ENCODE peak calls at places on chromosome 2, in eight cellular contexts. A is upper lobe of right lung, T is lung, K is neural progenitor cell, X is adipocyte, E is aorta, F is left ventricle myocardium inferior, B is esophagus muscularis mucosa. Z is an unnamed sample. For H3K36me3, the result is how much of the 10 kb centered on the place peaks cover.

GRCh38 chr2:167692191-167692590 is 555.2 kb downstream of the STK39 start:
- DNase-seq in A (no peak), T (no peak), K (no peak), X (peak), E (no peak), F (no peak), B (no peak), Z (no peak)

GRCh38 chr2:146659976-146660375 is 1184.9 kb upstream of the ACVR2A start:
- DNase-seq in A (no peak), T (no peak), K (no peak), X (no peak), E (no peak), F (no peak), B (no peak), Z (no peak)

GRCh38 chr2:42828487-42829416 is 36.4 kb upstream of the HAAO start:
- DNase-seq in A (peak), T (peak), K (peak), X (peak), E (peak), F (peak), B (no peak), Z (peak)

GRCh38 chr2:85012431-85012830 is 41.5 kb downstream of the KCMF1 start:
- DNase-seq in A (no peak), T (no peak), K (no peak), X (no peak), E (no peak), F (no peak), B (no peak), Z (no peak)

GRCh38 chr2:223549215-223549614 is 52.9 kb downstream of the SCG2 start:
- DNase-seq in A (no peak), T (no peak), K (no peak), X (peak), E (no peak), F (no peak), B (no peak), Z (no peak)

GRCh38 chr2:26355038-26355995 is 8.7 kb upstream of the ADGRF3 start:
- DNase-seq in A (no peak), T (no peak), K (no peak), X (peak), E (no peak), F (no peak), B (no peak), Z (no peak)

GRCh38 chr2:234536218-234536989 is 39.5 kb upstream of the ARL4C start:
- DNase-seq in A (no peak), T (no peak), K (no peak), X (no peak), E (no peak), F (no peak), B (no peak), Z (no peak)

GRCh38 chr2:9315280-9315847 is 108.0 kb downstream of the ITGB1BP1 start:
- DNase-seq in A (no peak), T (no peak), K (no peak), X (no peak), E (no peak), F (no peak), B (no peak), Z (no peak)

GRCh38 chr2:191831410-191831994 is 15.4 kb downstream of the CAVIN2 start:
- DNase-seq in A (no peak), T (no peak), K (peak), X (no peak), E (no peak), F (no peak), B (no peak), Z (no peak)

GRCh38 chr2:97748397-97748796 is 35.0 kb downstream of the ZAP70 start:
- DNase-seq in A (no peak), T (no peak), K (peak), X (no peak), E (no peak), F (peak), B (no peak), Z (no peak)

GRCh38 chr2:30362468-30363081 is 84.5 kb upstream of the LCLAT1 start:
- DNase-seq in A (no peak), T (no peak), K (no peak), X (peak), E (no peak), F (no peak), B (no peak), Z (no peak)

GRCh38 chr2:39416172-39416571 is 20.9 kb downstream of the MAP4K3 start:
- DNase-seq in A (no peak), T (no peak), K (no peak), X (peak), E (no peak), F (no peak), B (no peak), Z (no peak)

GRCh38 chr2:2302359-2302758 is 28.7 kb downstream of the MYT1L start:
- DNase-seq in A (no peak), T (no peak), K (no peak), X (no peak), E (no peak), F (no peak), B (no peak), Z (no peak)

GRCh38 chr2:159769147-159769546 is 28.9 kb downstream of the CD302 start:
- DNase-seq in A (no peak), T (no peak), K (no peak), X (no peak), E (no peak), F (no peak), B (no peak), Z (no peak)
- H3K36me3 ChIP-seq in A (half or more), T (under half), K (under half), X (half or more), E (under half), F (under half), B (under half), Z (under half)

GRCh38 chr2:196131384-196131861 is 40.0 kb downstream of the STK17B start:
- DNase-seq in A (no peak), T (peak), K (peak), X (peak), E (no peak), F (no peak), B (no peak), Z (no peak)
- H3K36me3 ChIP-seq in A (under half), T (under half), K (under half), X (under half), E (under half), F (under half), B (under half), Z (under half)

GRCh38 chr2:106115665-106116064 is 78.4 kb downstream of the UXS1 start:
- DNase-seq in A (no peak), T (no peak), K (no peak), X (no peak), E (no peak), F (no peak), B (no peak), Z (no peak)
- H3K36me3 ChIP-seq in A (under half), T (under half), K (under half), X (under half), E (under half), F (under half), B (under half), Z (under half)

DNA sequence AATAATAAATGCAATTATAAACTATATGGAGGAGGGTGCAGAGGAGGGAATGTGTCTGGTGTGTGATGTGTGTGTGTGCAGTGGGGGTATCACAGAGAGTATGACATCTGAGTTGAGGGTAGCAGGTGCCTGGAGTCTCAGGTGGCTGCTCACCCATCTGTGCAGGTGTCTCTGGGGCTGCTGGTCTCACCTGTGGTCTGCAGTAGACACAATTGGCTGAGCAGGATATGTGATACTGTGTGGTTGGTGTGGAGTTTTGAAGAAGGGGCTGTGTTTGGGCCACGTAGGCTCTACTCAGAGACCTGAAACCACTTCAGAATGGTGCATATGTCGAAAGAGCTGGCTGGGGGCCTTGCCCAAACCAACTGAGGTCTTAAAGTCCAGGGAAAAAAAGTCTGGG is 17.0 kb downstream of the FABP1 start:
- DNase-seq in A (no peak), T (no peak), K (no peak), X (no peak), E (no peak), F (no peak), B (no peak), Z (no peak)
- H3K36me3 ChIP-seq in A (under half), T (under half), K (under half), X (under half), E (under half), F (under half), B (under half), Z (under half)

GRCh38 chr2:144389151-144389929 is 130.6 kb downstream of the ZEB2 start:
- DNase-seq in A (peak), T (no peak), K (no peak), X (no peak), E (no peak), F (no peak), B (no peak), Z (no peak)
- H3K36me3 ChIP-seq in A (under half), T (under half), K (under half), X (half or more), E (under half), F (under half), B (under half), Z (under half)

GRCh38 chr2:61252031-61252430 is 90.0 kb downstream of the C2orf74 start:
- DNase-seq in A (no peak), T (no peak), K (no peak), X (no peak), E (no peak), F (no peak), B (no peak), Z (no peak)
- H3K36me3 ChIP-seq in A (half or more), T (under half), K (under half), X (half or more), E (under half), F (half or more), B (under half), Z (under half)

DNA sequence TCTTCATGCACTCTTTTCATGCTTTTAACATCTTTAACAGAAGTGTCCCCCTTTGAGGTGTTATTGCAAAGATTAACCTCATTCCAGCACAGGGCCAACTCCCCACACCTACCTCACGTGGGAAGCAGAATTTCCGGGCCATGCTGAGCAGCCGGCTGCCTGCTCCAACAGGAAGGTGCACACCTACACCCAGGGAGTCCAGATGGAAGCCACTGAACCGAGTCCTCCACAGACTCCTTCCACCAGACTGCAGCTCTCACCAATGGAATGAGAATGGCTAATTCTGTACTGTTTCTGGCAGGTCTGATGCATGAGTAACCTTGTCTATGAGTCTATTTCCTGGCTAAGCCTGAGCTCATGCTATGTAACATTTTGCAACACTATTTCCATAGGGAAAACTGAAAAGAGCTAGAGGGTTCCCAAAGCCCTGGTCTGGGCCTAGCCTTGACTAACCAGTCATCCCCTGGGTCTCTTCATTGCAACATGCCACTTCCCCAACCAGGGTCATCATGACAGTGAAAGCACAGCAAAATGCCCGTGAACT is 11.0 kb downstream of the ERFE start:
- DNase-seq in A (peak), T (no peak), K (no peak), X (peak), E (peak), F (no peak), B (no peak), Z (no peak)
- H3K36me3 ChIP-seq in A (half or more), T (half or more), K (under half), X (under half), E (under half), F (half or more), B (under half), Z (under half)

DNA sequence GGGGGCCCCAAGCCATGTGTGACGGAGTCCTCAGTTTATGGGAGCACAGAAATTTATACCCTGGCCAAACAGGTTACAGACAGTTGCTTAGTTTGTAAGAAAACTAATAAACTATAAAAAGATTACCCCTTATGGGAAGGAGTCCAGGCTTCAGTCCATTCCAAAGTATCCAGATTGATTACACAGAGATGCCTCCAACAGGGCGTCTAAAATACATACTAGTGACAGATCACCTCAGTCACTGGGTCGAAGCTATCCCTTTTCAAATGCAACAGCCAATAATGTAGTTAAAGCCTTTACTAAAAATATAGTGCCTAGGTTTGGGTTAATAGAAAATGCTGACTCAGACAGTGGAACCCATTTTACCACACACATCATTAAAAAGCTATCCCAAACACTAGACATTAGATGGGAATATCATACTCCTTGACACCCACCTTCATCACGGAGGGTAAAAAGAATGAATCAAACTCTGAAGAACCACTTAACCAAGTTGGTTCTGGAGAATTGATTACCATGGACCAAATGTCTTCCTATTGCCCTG is 10.7 kb downstream of the PRPF40A start:
- DNase-seq in A (no peak), T (no peak), K (no peak), X (no peak), E (no peak), F (no peak), B (no peak), Z (no peak)
- H3K36me3 ChIP-seq in A (under half), T (under half), K (under half), X (under half), E (under half), F (under half), B (under half), Z (under half)